ENCODE peak calls at places on chromosomes 6 and 20, in four cellular contexts. One of them, this sample, is unnamed.

GRCh38 chr20:33124994-33125393 is 43.0 kb upstream of the BPIFA2 start:
- DNase-seq in foreskin fibroblast: no peak
- DNase-seq in BE2C: no peak
- DNase-seq in kidney epithelial cell: no peak
- DNase-seq in this sample: no peak

GRCh38 chr6:26553739-26554668 is 15.8 kb downstream of the HMGN4 start:
- DNase-seq in foreskin fibroblast: peak
- DNase-seq in BE2C: peak
- DNase-seq in kidney epithelial cell: peak
- DNase-seq in this sample: peak

GRCh38 chr6:88983532-88983931 is 20.1 kb upstream of the RNGTT start:
- DNase-seq in foreskin fibroblast: peak
- DNase-seq in BE2C: peak
- DNase-seq in kidney epithelial cell: no peak
- DNase-seq in this sample: no peak

GRCh38 chr6:27545271-27546046 is 72.6 kb upstream of the ZNF184 start:
- DNase-seq in foreskin fibroblast: peak
- DNase-seq in BE2C: peak
- DNase-seq in kidney epithelial cell: no peak
- DNase-seq in this sample: no peak

GRCh38 chr20:63522091-63522868 is 1.7 kb downstream of the PPDPF start:
- DNase-seq in foreskin fibroblast: no peak
- DNase-seq in BE2C: no peak
- DNase-seq in kidney epithelial cell: no peak
- DNase-seq in this sample: no peak

GRCh38 chr6:113526553-113526952 is 330.6 kb upstream of the MARCKS start:
- DNase-seq in foreskin fibroblast: no peak
- DNase-seq in BE2C: no peak
- DNase-seq in kidney epithelial cell: no peak
- DNase-seq in this sample: no peak

GRCh38 chr6:142763205-142763604 is 181.8 kb downstream of the HIVEP2 start:
- DNase-seq in foreskin fibroblast: peak
- DNase-seq in BE2C: no peak
- DNase-seq in kidney epithelial cell: peak
- DNase-seq in this sample: no peak

GRCh38 chr6:158002951-158003853 is 21.5 kb downstream of the SYNJ2 start:
- DNase-seq in foreskin fibroblast: peak
- DNase-seq in BE2C: no peak
- DNase-seq in kidney epithelial cell: peak
- DNase-seq in this sample: no peak

GRCh38 chr6:56693246-56693607 is 50.5 kb upstream of the DST start:
- DNase-seq in foreskin fibroblast: peak
- DNase-seq in BE2C: no peak
- DNase-seq in kidney epithelial cell: no peak
- DNase-seq in this sample: no peak

GRCh38 chr20:52457826-52458225 is 266.2 kb upstream of the ZFP64 start:
- DNase-seq in foreskin fibroblast: no peak
- DNase-seq in BE2C: no peak
- DNase-seq in kidney epithelial cell: peak
- DNase-seq in this sample: no peak

GRCh38 chr6:79257381-79258205 is 23.1 kb upstream of the HMGN3 start:
- DNase-seq in foreskin fibroblast: peak
- DNase-seq in BE2C: peak
- DNase-seq in kidney epithelial cell: no peak
- DNase-seq in this sample: no peak

GRCh38 chr6:128266946-128267345 is 253.5 kb downstream of the PTPRK start:
- DNase-seq in foreskin fibroblast: peak
- DNase-seq in BE2C: no peak
- DNase-seq in kidney epithelial cell: no peak
- DNase-seq in this sample: no peak

GRCh38 chr6:53920881-53921280 is 126.1 kb downstream of the LRRC1 start:
- DNase-seq in foreskin fibroblast: no peak
- DNase-seq in BE2C: no peak
- DNase-seq in kidney epithelial cell: no peak
- DNase-seq in this sample: no peak

GRCh38 chr6:7138921-7139358 is 31.2 kb downstream of the RREB1 start:
- DNase-seq in foreskin fibroblast: no peak
- DNase-seq in BE2C: no peak
- DNase-seq in kidney epithelial cell: no peak
- DNase-seq in this sample: no peak

GRCh38 chr6:55729665-55730064 is 145.7 kb downstream of the BMP5 start:
- DNase-seq in foreskin fibroblast: no peak
- DNase-seq in BE2C: no peak
- DNase-seq in kidney epithelial cell: no peak
- DNase-seq in this sample: no peak

GRCh38 chr20:43744121-43744520 is 17.3 kb upstream of the GTSF1L start:
- DNase-seq in foreskin fibroblast: peak
- DNase-seq in BE2C: no peak
- DNase-seq in kidney epithelial cell: no peak
- DNase-seq in this sample: no peak

GRCh38 chr20:38810926-38811325 is 5.4 kb downstream of the PPP1R16B start:
- DNase-seq in foreskin fibroblast: no peak
- DNase-seq in BE2C: no peak
- DNase-seq in kidney epithelial cell: no peak
- DNase-seq in this sample: no peak

GRCh38 chr6:26342106-26342999 is 22.6 kb upstream of the BTN3A2 start:
- DNase-seq in foreskin fibroblast: peak
- DNase-seq in BE2C: no peak
- DNase-seq in kidney epithelial cell: no peak
- DNase-seq in this sample: no peak

GRCh38 chr6:14464049-14464448 is 346.5 kb downstream of the CD83 start:
- DNase-seq in foreskin fibroblast: peak
- DNase-seq in BE2C: no peak
- DNase-seq in kidney epithelial cell: no peak
- DNase-seq in this sample: no peak

GRCh38 chr20:41110930-41111577 is 26.3 kb upstream of the PLCG1 start:
- DNase-seq in foreskin fibroblast: no peak
- DNase-seq in BE2C: no peak
- DNase-seq in kidney epithelial cell: no peak
- DNase-seq in this sample: no peak

GRCh38 chr6:79841577-79842381 is 105.6 kb downstream of the ELOVL4 start:
- DNase-seq in foreskin fibroblast: no peak
- DNase-seq in BE2C: peak
- DNase-seq in kidney epithelial cell: no peak
- DNase-seq in this sample: no peak

GRCh38 chr20:33009214-33010132 is 2.0 kb downstream of the BPIFB2 start:
- DNase-seq in foreskin fibroblast: no peak
- DNase-seq in BE2C: peak
- DNase-seq in kidney epithelial cell: no peak
- DNase-seq in this sample: no peak

GRCh38 chr20:39778847-39779641 is 816.9 kb downstream of the DHX35 start:
- DNase-seq in foreskin fibroblast: peak
- DNase-seq in BE2C: no peak
- DNase-seq in kidney epithelial cell: no peak
- DNase-seq in this sample: no peak

GRCh38 chr6:16374796-16375195 is 136.4 kb downstream of the GMPR start:
- DNase-seq in foreskin fibroblast: no peak
- DNase-seq in BE2C: no peak
- DNase-seq in kidney epithelial cell: no peak
- DNase-seq in this sample: peak

GRCh38 chr20:31749223-31749622 is 10.1 kb downstream of the TPX2 start:
- DNase-seq in foreskin fibroblast: no peak
- DNase-seq in BE2C: no peak
- DNase-seq in kidney epithelial cell: no peak
- DNase-seq in this sample: no peak

GRCh38 chr6:166435574-166435973 is 52.8 kb upstream of the MPC1 start:
- DNase-seq in foreskin fibroblast: peak
- DNase-seq in BE2C: peak
- DNase-seq in kidney epithelial cell: no peak
- DNase-seq in this sample: no peak
- TF ChIP-seq CTCF in foreskin fibroblast: peak
- TF ChIP-seq CTCF in BE2C: peak
- TF ChIP-seq CTCF in kidney epithelial cell: no peak
- TF ChIP-seq CTCF in this sample: no peak

DNA sequence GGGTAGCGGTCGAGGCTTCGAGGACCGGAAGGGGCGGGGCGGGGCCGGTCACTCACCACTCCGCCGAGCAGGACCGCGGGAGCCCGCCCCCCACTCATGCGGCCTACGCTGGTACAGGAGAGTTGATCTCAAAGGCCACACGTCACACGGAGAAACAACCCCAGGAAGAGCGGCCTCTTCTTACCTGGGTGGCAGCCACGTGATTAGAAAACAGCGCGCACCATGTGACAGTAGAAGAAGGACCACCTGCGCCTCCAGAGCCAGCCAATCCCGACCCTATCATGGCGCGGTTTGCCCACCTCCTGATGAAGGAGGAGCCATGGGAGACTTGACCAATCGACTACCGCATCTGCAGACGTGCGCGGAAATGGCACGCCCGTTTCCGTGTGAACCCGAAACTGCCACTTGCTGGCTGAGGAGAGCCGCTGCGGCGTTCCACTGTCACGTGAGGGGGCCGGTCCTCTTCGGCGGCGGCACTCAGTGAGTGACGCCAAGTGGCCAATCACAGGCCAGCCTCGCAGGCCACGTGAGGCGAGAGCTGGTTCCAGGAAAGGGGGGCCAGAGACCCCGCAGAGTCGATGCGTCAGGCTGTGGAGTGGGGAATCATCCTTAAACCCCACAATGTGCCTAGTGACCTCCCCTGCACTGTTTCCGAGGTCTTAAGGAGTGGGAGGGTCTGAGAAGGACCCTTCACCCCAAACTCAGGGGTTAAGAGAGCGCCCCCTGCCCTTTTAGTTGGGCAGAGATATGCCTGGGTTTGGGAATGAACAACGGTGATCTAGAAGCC is at the start of gene CUTA:
- DNase-seq in foreskin fibroblast: peak
- DNase-seq in BE2C: peak
- DNase-seq in kidney epithelial cell: peak
- DNase-seq in this sample: peak
- TF ChIP-seq CTCF in foreskin fibroblast: peak
- TF ChIP-seq CTCF in BE2C: peak
- TF ChIP-seq CTCF in kidney epithelial cell: peak
- TF ChIP-seq CTCF in this sample: no peak

GRCh38 chr6:33589723-33590530 is 9.9 kb upstream of the BAK1 start:
- DNase-seq in foreskin fibroblast: peak
- DNase-seq in BE2C: peak
- DNase-seq in kidney epithelial cell: peak
- DNase-seq in this sample: peak
- TF ChIP-seq CTCF in foreskin fibroblast: peak
- TF ChIP-seq CTCF in BE2C: peak
- TF ChIP-seq CTCF in kidney epithelial cell: peak
- TF ChIP-seq CTCF in this sample: no peak

DNA sequence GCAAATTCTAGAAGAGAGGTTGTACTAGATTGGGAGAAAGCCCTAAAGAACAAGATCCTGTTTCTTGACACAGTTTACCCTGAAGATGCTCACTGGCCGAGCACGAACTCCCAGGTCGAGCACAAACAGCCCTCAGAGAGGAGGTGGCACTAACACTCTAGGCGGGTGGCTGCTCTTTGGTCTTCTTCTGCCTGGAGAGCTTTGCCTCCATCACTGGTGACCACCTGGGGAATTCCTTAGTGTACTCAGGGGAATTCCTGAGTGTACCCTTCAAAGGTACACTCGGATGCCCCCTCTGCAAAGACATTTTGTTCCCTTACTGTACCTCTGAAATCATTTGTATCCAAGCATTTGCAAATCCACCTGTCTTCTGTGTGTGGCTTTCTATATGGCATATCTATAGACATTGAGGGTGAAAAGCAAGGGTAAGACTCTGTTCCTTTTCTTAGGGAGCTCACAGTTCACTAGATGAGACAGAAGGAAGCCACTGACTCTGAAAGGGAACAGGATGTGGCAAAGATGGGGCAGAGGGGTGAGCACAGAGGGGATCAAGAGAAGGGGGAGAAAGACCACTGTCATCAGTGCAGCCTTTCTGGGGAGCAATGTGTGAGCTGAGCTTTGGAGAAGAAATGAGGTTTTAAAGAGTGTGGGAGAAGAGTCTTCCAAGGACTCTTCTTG is 169.8 kb upstream of the PROKR2 start:
- DNase-seq in foreskin fibroblast: no peak
- DNase-seq in BE2C: no peak
- DNase-seq in kidney epithelial cell: no peak
- DNase-seq in this sample: no peak
- TF ChIP-seq CTCF in foreskin fibroblast: no peak
- TF ChIP-seq CTCF in BE2C: no peak
- TF ChIP-seq CTCF in kidney epithelial cell: no peak
- TF ChIP-seq CTCF in this sample: no peak

GRCh38 chr6:163148781-163149534 is 265.6 kb upstream of the QKI start:
- DNase-seq in foreskin fibroblast: no peak
- DNase-seq in BE2C: no peak
- DNase-seq in kidney epithelial cell: no peak
- DNase-seq in this sample: no peak

GRCh38 chr6:163149535-163149848 is 265.0 kb upstream of the QKI start:
- DNase-seq in foreskin fibroblast: no peak
- DNase-seq in BE2C: no peak
- DNase-seq in kidney epithelial cell: no peak
- DNase-seq in this sample: no peak

GRCh38 chr6:163151212-163151611 is 263.3 kb upstream of the QKI start:
- DNase-seq in foreskin fibroblast: no peak
- DNase-seq in BE2C: no peak
- DNase-seq in kidney epithelial cell: no peak
- DNase-seq in this sample: no peak

GRCh38 chr6:163146036-163146435 is 268.5 kb upstream of the QKI start:
- DNase-seq in foreskin fibroblast: peak
- DNase-seq in BE2C: no peak
- DNase-seq in kidney epithelial cell: no peak
- DNase-seq in this sample: no peak

DNA sequence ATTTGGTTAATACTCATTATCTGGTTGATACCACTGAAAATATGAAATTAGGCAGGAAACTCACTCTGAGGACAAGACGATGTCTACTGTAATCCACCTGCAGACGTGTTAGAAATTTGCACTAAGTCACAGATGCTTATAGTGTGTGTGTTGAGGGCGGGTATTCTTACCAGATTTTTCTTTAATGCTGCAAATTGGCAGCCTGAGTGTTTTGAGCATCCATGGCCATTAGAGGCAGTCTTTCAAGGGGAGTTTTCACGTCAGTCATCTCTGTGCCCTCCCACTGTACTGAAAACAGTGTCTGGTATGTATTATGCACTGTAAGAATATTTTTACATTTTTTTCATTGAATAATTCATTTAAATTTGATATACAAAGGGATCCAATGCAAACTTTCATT is 266.5 kb upstream of the QKI start:
- DNase-seq in foreskin fibroblast: no peak
- DNase-seq in BE2C: no peak
- DNase-seq in kidney epithelial cell: no peak
- DNase-seq in this sample: no peak
- TF ChIP-seq CTCF in foreskin fibroblast: no peak
- TF ChIP-seq CTCF in BE2C: no peak
- TF ChIP-seq CTCF in kidney epithelial cell: no peak
- TF ChIP-seq CTCF in this sample: no peak

GRCh38 chr6:12008366-12009179 is 3.5 kb upstream of the HIVEP1 start:
- DNase-seq in foreskin fibroblast: peak
- DNase-seq in BE2C: peak
- DNase-seq in kidney epithelial cell: no peak
- DNase-seq in this sample: peak
- TF ChIP-seq CTCF in foreskin fibroblast: no peak
- TF ChIP-seq CTCF in BE2C: no peak
- TF ChIP-seq CTCF in kidney epithelial cell: no peak
- TF ChIP-seq CTCF in this sample: no peak

GRCh38 chr20:57080796-57081195 is 185.6 kb downstream of the BMP7 start:
- DNase-seq in foreskin fibroblast: peak
- DNase-seq in BE2C: no peak
- DNase-seq in kidney epithelial cell: no peak
- DNase-seq in this sample: no peak
- TF ChIP-seq CTCF in foreskin fibroblast: peak
- TF ChIP-seq CTCF in BE2C: no peak
- TF ChIP-seq CTCF in kidney epithelial cell: no peak
- TF ChIP-seq CTCF in this sample: no peak